ENCODE peak calls at places on chromosomes 16 and 17, in seven cellular contexts. P is sigmoid colon, E is stomach, V is IMR-90, Q is upper lobe of left lung, W is prostate gland, S is body of pancreas. H is an unnamed sample.

GRCh38 chr17:17303010-17303846 is at the start of gene NT5M:
- DNase-seq in P (peak; percentile 85), E (peak; percentile 79), V (peak; percentile 58), Q (peak; percentile 77), W (peak; percentile 78), S (peak; percentile 79), H (peak; percentile 86)

GRCh38 chr17:47801176-47801765 is 20.3 kb downstream of the OSBPL7 start:
- DNase-seq in P (no peak), E (peak; percentile 10), V (no peak), Q (no peak), W (no peak), S (no peak), H (no peak)

GRCh38 chr16:89615596-89616090 is 2.2 kb downstream of the DPEP1 start:
- DNase-seq in P (no peak), E (peak; percentile 47), V (no peak), Q (no peak), W (no peak), S (no peak), H (peak; percentile 47)

GRCh38 chr16:16146380-16147315 is 76.6 kb downstream of the ABCC6 start:
- DNase-seq in P (no peak), E (no peak), V (no peak), Q (no peak), W (no peak), S (peak; percentile 22), H (peak; percentile 41)

GRCh38 chr17:30956764-30957374 is 14.0 kb upstream of the RNF135 start:
- DNase-seq in P (no peak), E (no peak), V (no peak), Q (no peak), W (no peak), S (no peak), H (peak; percentile 45)

GRCh38 chr17:73122953-73123605 is 30.6 kb upstream of the SLC39A11 start:
- DNase-seq in P (no peak), E (no peak), V (no peak), Q (no peak), W (no peak), S (no peak), H (no peak)

GRCh38 chr17:15981646-15982580 is 17.6 kb downstream of the ZSWIM7 start:
- DNase-seq in P (no peak), E (no peak), V (peak; percentile 84), Q (no peak), W (no peak), S (no peak), H (no peak)

GRCh38 chr16:3084969-3085670 is 14.0 kb downstream of the ZSCAN10 start:
- DNase-seq in P (no peak), E (no peak), V (no peak), Q (no peak), W (no peak), S (no peak), H (no peak)

GRCh38 chr17:79749958-79750357 is 19.2 kb downstream of the ENPP7 start:
- DNase-seq in P (no peak), E (no peak), V (no peak), Q (no peak), W (no peak), S (no peak), H (no peak)

GRCh38 chr17:69802045-69802740 is 272.8 kb upstream of the KCNJ16 start:
- DNase-seq in P (no peak), E (no peak), V (no peak), Q (no peak), W (no peak), S (no peak), H (peak; percentile 42)

GRCh38 chr17:55845385-55845784 is 94.5 kb downstream of the PCTP start:
- DNase-seq in P (peak; percentile 82), E (peak; percentile 39), V (peak; percentile 20), Q (peak; percentile 26), W (peak; percentile 20), S (peak; percentile 16), H (peak; percentile 62)

GRCh38 chr17:28700278-28700677 is 11.4 kb downstream of the PROCA1 start:
- DNase-seq in P (no peak), E (no peak), V (no peak), Q (no peak), W (no peak), S (no peak), H (no peak)

GRCh38 chr17:4334776-4335175 is 31.7 kb downstream of the UBE2G1 start:
- DNase-seq in P (no peak), E (no peak), V (no peak), Q (no peak), W (no peak), S (no peak), H (no peak)

GRCh38 chr16:9138731-9139501 is 47.5 kb downstream of the HAPSTR1 start:
- DNase-seq in P (peak; percentile 78), E (peak; percentile 67), V (peak; percentile 58), Q (peak; percentile 75), W (peak; percentile 32), S (peak; percentile 65), H (peak; percentile 67)

GRCh38 chr16:69005641-69006355 is 99.7 kb upstream of the HAS3 start:
- DNase-seq in P (no peak), E (no peak), V (no peak), Q (no peak), W (no peak), S (no peak), H (no peak)

GRCh38 chr16:63461248-63461841 is 1425.1 kb upstream of the CDH8 start:
- DNase-seq in P (no peak), E (no peak), V (peak; percentile 44), Q (no peak), W (peak; percentile 7), S (peak; percentile 27), H (no peak)

GRCh38 chr17:78889525-78889924 is 13.5 kb downstream of the CEP295NL start:
- DNase-seq in P (no peak), E (no peak), V (no peak), Q (peak; percentile 55), W (no peak), S (no peak), H (no peak)

GRCh38 chr16:3797904-3798811 is 80.8 kb upstream of the TRAP1 start:
- DNase-seq in P (no peak), E (no peak), V (no peak), Q (no peak), W (no peak), S (no peak), H (no peak)

GRCh38 chr16:89149386-89149785 is 22.2 kb upstream of the CDH15 start:
- DNase-seq in P (no peak), E (no peak), V (no peak), Q (no peak), W (no peak), S (no peak), H (peak; percentile 13)

GRCh38 chr16:23924138-23924537 is 88.4 kb downstream of the PRKCB start:
- DNase-seq in P (no peak), E (no peak), V (no peak), Q (peak; percentile 31), W (no peak), S (peak; percentile 7), H (no peak)

GRCh38 chr16:660459-661183 is 7.3 kb upstream of the RHOT2 start:
- DNase-seq in P (peak; percentile 96), E (peak; percentile 97), V (peak; percentile 77), Q (peak; percentile 96), W (peak; percentile 86), S (peak; percentile 97), H (peak; percentile 91)

GRCh38 chr17:17314501-17315071 is 11.4 kb downstream of the NT5M start:
- DNase-seq in P (peak; percentile 25), E (peak; percentile 8), V (no peak), Q (no peak), W (no peak), S (no peak), H (no peak)

GRCh38 chr16:47613251-47613650 is 152.1 kb downstream of the PHKB start:
- DNase-seq in P (no peak), E (no peak), V (no peak), Q (no peak), W (no peak), S (no peak), H (no peak)

GRCh38 chr17:66474258-66474657 is 171.8 kb downstream of the PRKCA start:
- DNase-seq in P (no peak), E (no peak), V (no peak), Q (no peak), W (no peak), S (no peak), H (no peak)

GRCh38 chr17:50161023-50161910 is 4.5 kb upstream of the SGCA start:
- DNase-seq in P (peak; percentile 96), E (peak; percentile 94), V (peak; percentile 90), Q (peak; percentile 94), W (peak; percentile 90), S (peak; percentile 88), H (peak; percentile 92)
- TF ChIP-seq CTCF in P (peak; percentile 85), E (peak; percentile 87), V (peak; percentile 97), Q (peak; percentile 98), W (peak; percentile 98), S (peak; percentile 98), H (peak; percentile 94)

DNA sequence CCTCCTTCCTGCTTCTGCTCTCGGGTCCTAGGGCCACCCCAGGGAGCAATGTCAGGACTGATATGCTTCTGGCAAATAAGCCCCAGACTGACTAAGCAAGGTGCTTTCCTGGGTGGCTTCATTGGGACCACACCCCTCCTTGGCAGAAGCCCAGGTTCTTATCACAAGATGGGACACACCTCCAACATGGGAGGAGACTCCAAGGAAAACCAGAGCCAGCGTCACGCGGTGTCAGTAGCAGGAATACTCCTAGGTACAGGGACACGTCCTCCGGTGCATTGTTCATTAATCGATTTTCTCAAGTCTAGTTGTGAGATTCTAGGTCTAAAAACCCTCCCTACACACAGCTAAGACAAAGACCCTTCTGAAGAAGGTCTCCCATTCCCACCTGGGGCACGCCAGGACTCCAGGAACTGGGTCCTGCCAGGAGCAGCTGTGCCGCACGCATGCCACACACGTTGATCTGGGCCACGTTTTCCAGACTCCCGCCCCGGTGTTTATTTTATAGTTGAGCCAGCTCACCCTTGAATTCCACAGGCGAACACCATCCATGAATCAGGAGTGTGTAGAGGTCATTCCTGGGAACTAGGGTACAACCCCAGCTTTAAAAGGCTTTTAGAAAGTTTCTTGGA is 30.8 kb downstream of the FA2H start:
- DNase-seq in P (no peak), E (peak; percentile 97), V (peak; percentile 79), Q (peak; percentile 94), W (peak; percentile 88), S (peak; percentile 98), H (peak; percentile 64)
- TF ChIP-seq POLR2A in P (no peak), E (no peak), V (no peak), Q (no peak), W (peak; percentile 64), S (peak; percentile 87), H (no peak)

DNA sequence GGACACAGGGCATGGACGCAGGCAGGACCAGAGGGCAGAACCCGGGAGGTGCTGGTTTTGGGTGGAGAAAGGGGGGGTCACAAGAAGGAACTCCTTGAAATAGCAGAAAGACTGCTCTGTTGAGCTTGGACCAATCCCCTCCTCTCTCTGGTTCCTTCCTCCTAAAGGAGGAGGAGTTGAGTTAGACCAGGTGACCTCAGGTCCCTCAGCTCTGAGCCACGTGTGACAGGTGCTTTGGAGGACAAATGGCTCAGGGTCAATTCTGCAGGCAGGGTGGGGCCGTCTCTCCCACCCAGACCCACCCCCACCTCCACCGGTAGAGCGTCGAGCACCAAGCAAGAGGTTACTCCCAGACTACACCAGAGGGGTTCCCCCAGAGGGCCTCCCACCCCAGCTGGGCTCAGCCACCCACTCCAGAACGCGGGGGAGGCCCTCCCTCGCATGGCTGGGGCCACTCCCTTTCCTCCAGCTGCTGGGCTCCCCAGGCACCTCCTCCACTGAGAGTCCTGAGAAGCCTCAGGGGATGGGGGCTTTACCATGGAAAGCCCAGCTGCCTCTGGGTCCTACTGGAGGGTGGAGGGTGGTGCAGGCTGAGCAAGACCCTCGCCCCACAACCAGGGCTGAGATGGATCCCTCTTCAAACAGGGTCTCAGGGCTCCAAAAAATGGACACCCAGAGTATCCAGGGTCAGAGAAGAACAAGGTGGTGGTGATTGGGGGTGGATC is 7.7 kb downstream of the MYO1C start:
- DNase-seq in P (peak; percentile 85), E (peak; percentile 69), V (no peak), Q (peak; percentile 81), W (no peak), S (peak; percentile 88), H (peak; percentile 47)
- TF ChIP-seq CTCF in P (no peak), E (no peak), V (no peak), Q (peak; percentile 8), W (no peak), S (peak; percentile 2), H (no peak)

GRCh38 chr16:29663020-29663828 is at the start of gene SPN:
- DNase-seq in P (no peak), E (no peak), V (no peak), Q (peak; percentile 28), W (no peak), S (no peak), H (no peak)
- TF ChIP-seq POLR2A in P (no peak), E (no peak), V (no peak), Q (no peak), W (no peak), S (no peak), H (no peak)

H was measured in right lobe of liver.